ENCODE peak calls at places on chromosome 15, in four cellular contexts. H is GM23338, R is transverse colon, E is stomach. L is an unnamed sample. For H3K4me1, the result is how much of the 10 kb centered on the place peaks cover.

GRCh38 chr15:90664650-90665287 is 52.4 kb upstream of the BLM start:
- DNase-seq in E (no peak), R (peak), H (peak), L (peak)

GRCh38 chr15:42220216-42220615 is 12.1 kb upstream of the VPS39 start:
- DNase-seq in H (no peak), R (no peak), E (no peak), L (no peak)

GRCh38 chr15:35206060-35206675 is 121.1 kb upstream of the NANOGP8 start:
- DNase-seq in E (no peak), H (peak), R (no peak), L (no peak)

GRCh38 chr15:77009646-77010311 is 14.9 kb downstream of the PSTPIP1 start:
- DNase-seq in E (no peak), H (no peak), R (no peak), L (no peak)

GRCh38 chr15:101286471-101287114 is 8.5 kb downstream of the SNRPA1 start:
- DNase-seq in R (no peak), E (no peak), H (no peak), L (no peak)

GRCh38 chr15:29183071-29183831 is 86.4 kb downstream of the NSMCE3 start:
- DNase-seq in E (no peak), H (peak), R (no peak), L (no peak)

GRCh38 chr15:82855286-82856092 is 46.1 kb downstream of the WHAMM start:
- DNase-seq in H (no peak), E (peak), R (no peak), L (peak)

GRCh38 chr15:90234519-90234988 is 545 bp downstream of the GDPGP1 start:
- DNase-seq in R (no peak), H (no peak), E (no peak), L (no peak)

GRCh38 chr15:62428851-62429250 is 263.8 kb upstream of the C2CD4B start:
- DNase-seq in R (no peak), E (no peak), H (no peak), L (no peak)

GRCh38 chr15:55357774-55358173 is 38.8 kb downstream of the PIGB start:
- DNase-seq in R (no peak), H (no peak), E (no peak), L (no peak)

GRCh38 chr15:85865070-85865684 is 70.5 kb upstream of the KLHL25 start:
- DNase-seq in E (no peak), R (peak), H (peak), L (no peak)

GRCh38 chr15:64096486-64097431 is 977 bp downstream of the SNX1 start:
- DNase-seq in H (peak), R (no peak), E (no peak), L (no peak)

GRCh38 chr15:90561344-90562244 is 31.9 kb downstream of the CRTC3 start:
- DNase-seq in R (no peak), E (no peak), H (no peak), L (no peak)

GRCh38 chr15:32642667-32643425 is 1.3 kb downstream of the SCG5 start:
- DNase-seq in E (no peak), H (peak), R (no peak), L (no peak)

GRCh38 chr15:80170596-80170995 is 17.8 kb downstream of the FAH start:
- DNase-seq in H (no peak), R (no peak), E (no peak), L (no peak)

GRCh38 chr15:53447053-53447574 is 312.3 kb downstream of the WDR72 start:
- DNase-seq in R (no peak), H (no peak), E (no peak), L (no peak)

GRCh38 chr15:33131880-33132279 is 62.6 kb downstream of the FMN1 start:
- DNase-seq in E (no peak), H (no peak), R (no peak), L (no peak)

GRCh38 chr15:65086680-65087111 is 10.2 kb downstream of the KBTBD13 start:
- DNase-seq in H (peak), E (no peak), R (no peak), L (no peak)

GRCh38 chr15:96337354-96337990 is 7.0 kb downstream of the NR2F2 start:
- DNase-seq in E (no peak), R (peak), H (peak), L (no peak)
- H3K4me1 ChIP-seq in E (under half), R (under half), H (half or more), L (under half)

DNA sequence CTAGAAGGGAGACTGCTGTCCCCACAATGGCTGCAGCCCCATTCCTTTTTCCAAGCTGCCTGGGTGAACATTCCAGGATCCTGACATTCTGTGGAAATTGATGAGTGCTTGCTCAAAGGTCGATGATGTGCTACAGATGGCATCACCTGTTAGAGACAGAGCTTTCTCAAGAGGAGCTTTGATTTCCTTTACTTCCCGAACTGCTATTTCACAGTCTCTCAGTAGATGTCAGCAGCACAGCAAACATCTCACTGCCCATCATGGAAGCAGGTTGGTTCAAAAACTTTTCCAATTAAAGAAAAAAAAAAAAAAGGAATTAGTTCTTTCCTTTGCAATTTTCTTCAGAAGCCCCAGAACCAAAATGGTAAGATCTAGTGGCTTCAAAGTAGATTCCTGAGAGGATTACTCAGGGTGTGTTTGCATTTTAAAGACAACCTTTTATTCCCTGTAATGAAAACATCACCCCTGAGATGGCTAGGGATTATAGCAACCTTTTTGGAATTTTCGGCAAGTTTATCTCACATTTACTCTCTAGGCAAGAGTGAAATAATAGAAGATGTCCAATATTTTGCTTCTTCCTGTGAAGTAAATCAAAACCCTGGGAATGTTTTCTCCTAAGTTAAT is 44.8 kb downstream of the POLR2M start:
- DNase-seq in H (peak), E (no peak), R (no peak), L (no peak)
- TF ChIP-seq CTCF in H (peak), E (no peak), R (peak), L (peak)

GRCh38 chr15:73695773-73696640 is 11.8 kb downstream of the CD276 start:
- DNase-seq in E (no peak), R (no peak), H (no peak), L (no peak)
- H3K4me1 ChIP-seq in E (half or more), R (under half), H (under half), L (under half)

GRCh38 chr15:44319385-44319784 is 30.9 kb downstream of the GOLM2 start:
- DNase-seq in E (no peak), H (peak), R (no peak), L (no peak)
- TF ChIP-seq CTCF in E (no peak), H (peak), R (no peak), L (no peak)

GRCh38 chr15:52295421-52295991 is at the start of gene MYO5C:
- DNase-seq in H (peak), R (peak), E (peak), L (peak)
- H3K4me1 ChIP-seq in H (under half), R (under half), E (under half), L (under half)

GRCh38 chr15:60479361-60479684 is 381 bp upstream of the ICE2 start:
- DNase-seq in E (no peak), R (no peak), H (no peak), L (no peak)

GRCh38 chr15:60477991-60478632 is 830 bp downstream of the ICE2 start:
- DNase-seq in R (no peak), E (no peak), H (peak), L (no peak)

GRCh38 chr15:60479711-60480110 is 769 bp upstream of the ICE2 start:
- DNase-seq in E (no peak), R (no peak), H (no peak), L (no peak)

GRCh38 chr15:60480149-60480548 is 1.2 kb upstream of the ICE2 start:
- DNase-seq in R (no peak), H (no peak), E (no peak), L (no peak)

GRCh38 chr15:60478633-60479360 is at the start of gene ICE2:
- DNase-seq in E (peak), H (peak), R (peak), L (peak)
- TF ChIP-seq CTCF in E (no peak), H (no peak), R (peak), L (no peak)

DNA sequence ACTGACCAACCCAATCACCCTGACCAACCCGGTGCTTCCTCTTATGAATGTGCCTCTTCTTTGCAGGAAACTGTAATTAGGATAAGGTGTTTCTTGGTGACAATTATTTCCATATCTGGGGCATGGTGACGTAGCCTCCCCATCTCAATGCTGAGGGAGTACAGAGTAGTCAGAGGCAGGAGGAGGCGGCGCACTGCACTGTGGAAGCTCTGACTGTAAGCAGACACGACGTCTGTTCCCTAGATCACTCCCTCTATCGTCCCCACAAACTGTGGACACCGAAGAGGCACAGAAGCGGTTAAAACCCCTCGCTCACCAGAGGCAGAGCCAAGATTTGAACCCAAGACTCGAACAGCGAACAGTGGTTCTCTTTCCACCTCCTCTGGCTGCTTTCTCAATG is 231.0 kb upstream of the IGF1R start:
- DNase-seq in R (no peak), E (no peak), H (no peak), L (no peak)
- H3K4me1 ChIP-seq in R (under half), E (under half), H (under half), L (under half)

DNA sequence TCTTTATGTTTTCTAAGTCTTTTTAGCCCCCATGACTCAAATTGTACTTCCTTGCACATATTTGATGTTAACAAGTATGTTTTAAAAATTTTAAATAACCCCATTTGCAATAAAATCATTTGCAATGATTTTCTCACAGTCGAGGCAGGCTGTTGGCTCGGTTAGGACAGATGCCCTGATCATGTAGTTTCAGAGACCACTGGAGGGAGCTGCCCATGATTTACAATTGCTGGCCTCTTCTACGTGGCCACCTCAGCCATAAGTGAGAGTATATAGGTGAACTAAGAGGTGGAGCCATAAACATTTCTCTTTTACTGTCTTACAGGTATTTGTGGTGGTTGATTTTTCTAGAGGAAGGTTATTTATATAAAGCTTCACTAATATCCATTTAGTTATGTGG is 1.7 kb downstream of the DTWD1 start:
- DNase-seq in H (peak), E (no peak), R (no peak), L (no peak)
- TF ChIP-seq CTCF in H (no peak), E (no peak), R (no peak), L (no peak)

GRCh38 chr15:68797589-68798377 is 22.9 kb downstream of the ANP32A start:
- DNase-seq in H (no peak), R (no peak), E (no peak), L (no peak)

GRCh38 chr15:68796576-68796975 is 24.1 kb downstream of the ANP32A start:
- DNase-seq in E (no peak), H (no peak), R (no peak), L (no peak)

GRCh38 chr15:68797157-68797556 is 23.5 kb downstream of the ANP32A start:
- DNase-seq in R (no peak), E (no peak), H (no peak), L (no peak)

GRCh38 chr15:68800875-68801274 is 19.8 kb downstream of the ANP32A start:
- DNase-seq in H (no peak), E (no peak), R (no peak), L (no peak)

DNA sequence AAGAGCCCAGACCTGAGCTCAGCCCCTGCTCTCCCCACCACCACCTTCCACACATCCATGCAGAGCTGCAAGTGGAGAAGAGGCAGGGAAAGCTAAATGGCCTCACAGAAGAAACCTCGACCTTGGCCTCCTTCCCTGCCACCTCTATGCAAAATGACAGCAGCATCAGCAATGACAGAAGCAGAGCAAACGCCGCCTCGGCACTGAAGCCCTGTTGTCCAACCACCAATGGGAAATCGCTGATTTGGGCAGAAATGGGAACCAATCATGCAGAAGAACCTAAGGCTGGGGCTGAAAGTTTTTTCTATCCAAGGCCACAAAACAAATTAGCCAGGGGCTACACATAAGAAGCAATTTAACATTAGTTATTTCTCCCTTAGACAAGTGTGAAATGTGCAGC is 22.0 kb downstream of the ANP32A start:
- DNase-seq in H (no peak), E (no peak), R (no peak), L (no peak)
- H3K4me1 ChIP-seq in H (under half), E (half or more), R (under half), L (under half)

L was measured in lung.